ENCODE peak calls at places on chromosome 5, in eight cellular contexts. One of them, this sample, is unnamed.

GRCh38 chr5:52952483-52952882 is 36.7 kb upstream of the ITGA2 start:
- DNase-seq in HFF-Myc: no peak
- DNase-seq in AG04450: no peak
- DNase-seq in uterus: no peak
- DNase-seq in lung: no peak
- DNase-seq in brain microvascular endothelial cell: no peak
- DNase-seq in foreskin fibroblast: no peak
- DNase-seq in RWPE2: no peak
- DNase-seq in this sample: no peak

GRCh38 chr5:68087866-68088265 is 127.7 kb upstream of the PIK3R1 start:
- DNase-seq in HFF-Myc: no peak
- DNase-seq in AG04450: no peak
- DNase-seq in uterus: no peak
- DNase-seq in lung: peak; percentile 35
- DNase-seq in brain microvascular endothelial cell: no peak
- DNase-seq in foreskin fibroblast: peak; percentile 60
- DNase-seq in RWPE2: no peak
- DNase-seq in this sample: peak; percentile 24

GRCh38 chr5:115360036-115360685 is 63.7 kb upstream of the CCDC112 start:
- DNase-seq in HFF-Myc: no peak
- DNase-seq in AG04450: peak; percentile 18
- DNase-seq in uterus: no peak
- DNase-seq in lung: no peak
- DNase-seq in brain microvascular endothelial cell: no peak
- DNase-seq in foreskin fibroblast: peak; percentile 39
- DNase-seq in RWPE2: no peak
- DNase-seq in this sample: no peak

GRCh38 chr5:157362982-157363381 is 97.0 kb upstream of the NIPAL4 start:
- DNase-seq in HFF-Myc: no peak
- DNase-seq in AG04450: no peak
- DNase-seq in uterus: no peak
- DNase-seq in lung: no peak
- DNase-seq in brain microvascular endothelial cell: no peak
- DNase-seq in foreskin fibroblast: no peak
- DNase-seq in RWPE2: no peak
- DNase-seq in this sample: no peak

GRCh38 chr5:77194762-77195161 is 15.7 kb upstream of the PDE8B start:
- DNase-seq in HFF-Myc: no peak
- DNase-seq in AG04450: no peak
- DNase-seq in uterus: no peak
- DNase-seq in lung: no peak
- DNase-seq in brain microvascular endothelial cell: no peak
- DNase-seq in foreskin fibroblast: no peak
- DNase-seq in RWPE2: no peak
- DNase-seq in this sample: no peak

GRCh38 chr5:67085616-67086015 is 111.0 kb downstream of the CD180 start:
- DNase-seq in HFF-Myc: no peak
- DNase-seq in AG04450: no peak
- DNase-seq in uterus: no peak
- DNase-seq in lung: no peak
- DNase-seq in brain microvascular endothelial cell: no peak
- DNase-seq in foreskin fibroblast: no peak
- DNase-seq in RWPE2: no peak
- DNase-seq in this sample: no peak

GRCh38 chr5:103357636-103358035 is 99.1 kb downstream of the MACIR start:
- DNase-seq in HFF-Myc: no peak
- DNase-seq in AG04450: no peak
- DNase-seq in uterus: no peak
- DNase-seq in lung: no peak
- DNase-seq in brain microvascular endothelial cell: no peak
- DNase-seq in foreskin fibroblast: no peak
- DNase-seq in RWPE2: no peak
- DNase-seq in this sample: no peak

GRCh38 chr5:135398160-135398854 is 724 bp downstream of the MACROH2A1 start:
- DNase-seq in HFF-Myc: no peak
- DNase-seq in AG04450: no peak
- DNase-seq in uterus: no peak
- DNase-seq in lung: no peak
- DNase-seq in brain microvascular endothelial cell: no peak
- DNase-seq in foreskin fibroblast: peak; percentile 58
- DNase-seq in RWPE2: no peak
- DNase-seq in this sample: no peak

GRCh38 chr5:106412606-106413005 is 1258.1 kb downstream of the EFNA5 start:
- DNase-seq in HFF-Myc: no peak
- DNase-seq in AG04450: no peak
- DNase-seq in uterus: no peak
- DNase-seq in lung: no peak
- DNase-seq in brain microvascular endothelial cell: no peak
- DNase-seq in foreskin fibroblast: no peak
- DNase-seq in RWPE2: no peak
- DNase-seq in this sample: no peak

GRCh38 chr5:143600396-143601075 is 197.1 kb upstream of the NR3C1 start:
- DNase-seq in HFF-Myc: no peak
- DNase-seq in AG04450: no peak
- DNase-seq in uterus: no peak
- DNase-seq in lung: no peak
- DNase-seq in brain microvascular endothelial cell: no peak
- DNase-seq in foreskin fibroblast: peak; percentile 68
- DNase-seq in RWPE2: no peak
- DNase-seq in this sample: no peak

GRCh38 chr5:64864171-64864570 is 95.4 kb downstream of the CWC27 start:
- DNase-seq in HFF-Myc: no peak
- DNase-seq in AG04450: no peak
- DNase-seq in uterus: no peak
- DNase-seq in lung: no peak
- DNase-seq in brain microvascular endothelial cell: no peak
- DNase-seq in foreskin fibroblast: no peak
- DNase-seq in RWPE2: no peak
- DNase-seq in this sample: no peak

GRCh38 chr5:64865662-64866061 is 96.9 kb downstream of the CWC27 start:
- DNase-seq in HFF-Myc: no peak
- DNase-seq in AG04450: no peak
- DNase-seq in uterus: no peak
- DNase-seq in lung: no peak
- DNase-seq in brain microvascular endothelial cell: peak; percentile 15
- DNase-seq in foreskin fibroblast: peak; percentile 31
- DNase-seq in RWPE2: no peak
- DNase-seq in this sample: no peak

GRCh38 chr5:64859881-64860280 is 91.2 kb downstream of the CWC27 start:
- DNase-seq in HFF-Myc: no peak
- DNase-seq in AG04450: no peak
- DNase-seq in uterus: no peak
- DNase-seq in lung: no peak
- DNase-seq in brain microvascular endothelial cell: no peak
- DNase-seq in foreskin fibroblast: no peak
- DNase-seq in RWPE2: no peak
- DNase-seq in this sample: no peak

GRCh38 chr5:64861281-64861680 is 92.6 kb downstream of the CWC27 start:
- DNase-seq in HFF-Myc: no peak
- DNase-seq in AG04450: no peak
- DNase-seq in uterus: no peak
- DNase-seq in lung: no peak
- DNase-seq in brain microvascular endothelial cell: no peak
- DNase-seq in foreskin fibroblast: peak; percentile 5
- DNase-seq in RWPE2: no peak
- DNase-seq in this sample: no peak
- H3K4me3 ChIP-seq in HFF-Myc: no peak overlapping the region
- H3K4me3 ChIP-seq in AG04450: no peak overlapping the region
- H3K4me3 ChIP-seq in uterus: no peak overlapping the region
- H3K4me3 ChIP-seq in lung: no peak overlapping the region
- H3K4me3 ChIP-seq in brain microvascular endothelial cell: no peak overlapping the region
- H3K4me3 ChIP-seq in foreskin fibroblast: no peak overlapping the region
- H3K4me3 ChIP-seq in RWPE2: no peak overlapping the region
- H3K4me3 ChIP-seq in this sample: no peak overlapping the region

DNA sequence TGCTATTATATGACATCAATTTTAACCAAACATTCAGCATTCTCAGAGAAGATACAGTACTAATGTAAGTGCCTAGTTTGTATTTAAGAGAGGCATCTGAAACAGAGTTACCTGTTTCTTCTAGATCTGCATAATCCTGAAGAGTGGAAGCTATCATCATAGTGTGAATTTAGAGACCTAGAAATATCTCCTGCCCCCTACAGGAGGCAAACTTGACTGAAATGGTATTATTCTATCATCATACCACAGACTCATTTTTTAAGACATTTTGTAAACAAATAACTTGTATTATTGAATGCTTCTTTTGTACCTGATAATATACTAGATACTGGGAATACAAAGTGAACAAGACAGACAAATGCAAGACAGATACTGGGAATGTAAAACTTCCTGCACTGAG is 216.8 kb upstream of the RPS23 start:
- DNase-seq in HFF-Myc: no peak
- DNase-seq in AG04450: no peak
- DNase-seq in uterus: no peak
- DNase-seq in lung: no peak
- DNase-seq in brain microvascular endothelial cell: no peak
- DNase-seq in foreskin fibroblast: peak; percentile 8
- DNase-seq in RWPE2: no peak
- DNase-seq in this sample: no peak
- TF ChIP-seq CTCF in HFF-Myc: peak; percentile 22
- TF ChIP-seq CTCF in AG04450: peak; percentile 44
- TF ChIP-seq CTCF in uterus: no peak
- TF ChIP-seq CTCF in lung: no peak
- TF ChIP-seq CTCF in brain microvascular endothelial cell: peak; percentile 25
- TF ChIP-seq CTCF in foreskin fibroblast: peak; percentile 31
- TF ChIP-seq CTCF in RWPE2: peak; percentile 39
- TF ChIP-seq CTCF in this sample: no peak

DNA sequence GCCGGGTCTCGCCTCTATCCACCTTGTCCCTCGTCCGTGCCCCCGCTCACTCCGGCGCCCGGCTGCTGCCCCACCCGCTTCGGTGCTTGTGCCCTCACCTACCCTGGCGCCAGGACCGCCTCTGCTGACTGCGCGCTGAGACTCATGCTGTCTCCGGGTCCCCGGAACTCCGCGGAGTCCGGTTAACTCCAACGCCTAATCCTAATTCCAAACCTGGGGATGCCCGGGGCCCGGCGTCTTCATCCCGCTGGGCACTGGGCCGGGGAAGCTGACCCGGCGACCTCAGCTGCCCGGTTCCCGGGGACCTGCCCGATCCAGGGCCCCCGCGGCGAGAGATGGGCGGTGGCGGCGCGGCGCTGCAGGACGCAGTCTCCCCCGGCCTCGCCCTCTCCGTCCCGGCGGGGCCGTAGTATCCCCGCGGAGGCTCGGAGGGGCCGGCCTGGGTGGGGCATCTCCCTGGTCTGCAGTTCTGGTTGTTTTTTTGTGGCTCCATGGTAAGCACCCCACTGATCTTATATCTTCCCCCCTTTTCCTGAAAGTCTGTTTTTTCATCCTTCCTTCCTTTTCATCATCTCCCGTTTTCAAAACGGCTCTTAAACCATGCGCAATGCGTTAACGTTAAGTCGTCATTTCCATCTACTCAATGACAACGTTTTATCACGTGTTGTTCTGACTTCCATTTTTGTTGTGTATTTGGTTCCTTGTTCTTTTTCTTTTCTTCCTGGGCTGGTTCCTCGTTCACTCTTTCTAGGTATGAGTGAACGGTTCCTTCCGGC is 41.1 kb upstream of the PLEKHG4B start:
- DNase-seq in HFF-Myc: no peak
- DNase-seq in AG04450: no peak
- DNase-seq in uterus: no peak
- DNase-seq in lung: no peak
- DNase-seq in brain microvascular endothelial cell: no peak
- DNase-seq in foreskin fibroblast: no peak
- DNase-seq in RWPE2: peak; percentile 66
- DNase-seq in this sample: no peak
- H3K4me3 ChIP-seq in HFF-Myc: no peak overlapping the region
- H3K4me3 ChIP-seq in AG04450: no peak overlapping the region
- H3K4me3 ChIP-seq in uterus: no peak overlapping the region
- H3K4me3 ChIP-seq in lung: no peak overlapping the region
- H3K4me3 ChIP-seq in brain microvascular endothelial cell: no peak overlapping the region
- H3K4me3 ChIP-seq in foreskin fibroblast: no peak overlapping the region
- H3K4me3 ChIP-seq in RWPE2: no peak overlapping the region
- H3K4me3 ChIP-seq in this sample: no peak overlapping the region

DNA sequence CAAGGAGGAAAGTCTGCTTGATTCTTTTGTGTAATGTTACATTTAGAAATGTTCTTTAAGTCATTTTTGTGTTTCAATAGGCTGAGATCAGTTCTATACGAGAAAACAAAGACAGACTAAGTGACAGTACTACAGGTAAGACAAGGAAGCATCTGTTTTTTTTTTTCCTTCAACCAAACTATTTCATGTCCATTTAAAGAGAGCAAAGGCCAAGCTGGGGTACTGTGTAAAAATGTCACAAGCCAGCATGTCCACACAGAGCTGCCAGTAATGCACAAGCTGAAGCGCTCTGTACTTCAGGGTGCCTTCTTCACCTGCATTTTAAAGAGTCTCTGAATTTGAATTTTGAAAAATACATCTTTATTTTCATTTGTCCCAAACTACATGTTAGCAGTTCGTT is 20.2 kb upstream of the TTC23L start:
- DNase-seq in HFF-Myc: no peak
- DNase-seq in AG04450: no peak
- DNase-seq in uterus: no peak
- DNase-seq in lung: no peak
- DNase-seq in brain microvascular endothelial cell: no peak
- DNase-seq in foreskin fibroblast: no peak
- DNase-seq in RWPE2: no peak
- DNase-seq in this sample: no peak
- TF ChIP-seq CTCF in HFF-Myc: no peak
- TF ChIP-seq CTCF in AG04450: no peak
- TF ChIP-seq CTCF in uterus: no peak
- TF ChIP-seq CTCF in lung: no peak
- TF ChIP-seq CTCF in brain microvascular endothelial cell: no peak
- TF ChIP-seq CTCF in foreskin fibroblast: no peak
- TF ChIP-seq CTCF in RWPE2: no peak
- TF ChIP-seq CTCF in this sample: no peak

GRCh38 chr5:55227738-55228430 is 769 bp upstream of the MCIDAS start:
- DNase-seq in HFF-Myc: no peak
- DNase-seq in AG04450: no peak
- DNase-seq in uterus: no peak
- DNase-seq in lung: no peak
- DNase-seq in brain microvascular endothelial cell: no peak
- DNase-seq in foreskin fibroblast: no peak
- DNase-seq in RWPE2: no peak
- DNase-seq in this sample: no peak
- H3K4me3 ChIP-seq in HFF-Myc: peak overlapping the region; percentile 32
- H3K4me3 ChIP-seq in AG04450: no peak overlapping the region
- H3K4me3 ChIP-seq in uterus: no peak overlapping the region
- H3K4me3 ChIP-seq in lung: no peak overlapping the region
- H3K4me3 ChIP-seq in brain microvascular endothelial cell: no peak overlapping the region
- H3K4me3 ChIP-seq in foreskin fibroblast: no peak overlapping the region
- H3K4me3 ChIP-seq in RWPE2: peak overlapping the region; percentile 53
- H3K4me3 ChIP-seq in this sample: peak overlapping the region; percentile 34